ENCODE peak calls at places on chromosome 18, in four cellular contexts. R is A549, W is K562, D is HepG2. J is an unnamed sample.

GRCh38 chr18:30675905-30676620 is 366.5 kb downstream of the DSC3 start:
- DNase-seq in W (peak; percentile 52), R (no peak), D (no peak), J (no peak)

GRCh38 chr18:22674300-22674699 is 256.6 kb upstream of the CTAGE1 start:
- DNase-seq in D (no peak), R (peak; percentile 36), W (no peak), J (no peak)

GRCh38 chr18:48813833-48814489 is 136.8 kb downstream of the SMAD7 start:
- DNase-seq in D (no peak), W (peak; percentile 32), R (no peak), J (no peak)

GRCh38 chr18:54261894-54262293 is 7.4 kb upstream of the POLI start:
- DNase-seq in W (no peak), D (no peak), R (no peak), J (peak; percentile 85)

GRCh38 chr18:78526275-78526674 is 453.3 kb upstream of the SALL3 start:
- DNase-seq in W (no peak), R (no peak), D (no peak), J (no peak)

GRCh38 chr18:59006461-59007067 is 133.1 kb upstream of the SEC11C start:
- DNase-seq in D (no peak), W (no peak), R (no peak), J (no peak)

GRCh38 chr18:2089416-2089815 is 481.9 kb downstream of the METTL4 start:
- DNase-seq in W (no peak), D (no peak), R (no peak), J (no peak)

GRCh38 chr18:58473071-58473470 is 155.8 kb downstream of the ALPK2 start:
- DNase-seq in D (no peak), W (no peak), R (no peak), J (no peak)

GRCh38 chr18:32446780-32447179 is 23.9 kb downstream of the GAREM1 start:
- DNase-seq in D (no peak), W (no peak), R (no peak), J (no peak)

GRCh38 chr18:36757081-36757480 is 71.7 kb downstream of the TPGS2 start:
- DNase-seq in R (peak; percentile 56), D (peak; percentile 48), W (peak; percentile 57), J (no peak)

GRCh38 chr18:45951021-45951714 is 16.0 kb downstream of the EPG5 start:
- DNase-seq in D (no peak), W (no peak), R (no peak), J (no peak)

GRCh38 chr18:74219056-74219455 is 70.7 kb downstream of the TIMM21 start:
- DNase-seq in W (no peak), D (no peak), R (no peak), J (no peak)

GRCh38 chr18:45566025-45566740 is 49.1 kb upstream of the SLC14A2 start:
- DNase-seq in D (no peak), W (no peak), R (no peak), J (no peak)

GRCh38 chr18:27005589-27005988 is 140.1 kb upstream of the AQP4 start:
- DNase-seq in R (peak; percentile 3), D (peak; percentile 22), W (no peak), J (no peak)

GRCh38 chr18:1392865-1393734 is 488.4 kb downstream of the ADCYAP1 start:
- DNase-seq in R (no peak), D (peak; percentile 7), W (no peak), J (no peak)

GRCh38 chr18:13440277-13441248 is 222.0 kb downstream of the LDLRAD4 start:
- DNase-seq in W (no peak), D (no peak), R (no peak), J (no peak)

GRCh38 chr18:50662775-50663383 is 103.0 kb downstream of the MAPK4 start:
- DNase-seq in R (no peak), W (no peak), D (no peak), J (no peak)
- TF ChIP-seq KDM1A in R (no peak), W (no peak), D (no peak), J (no peak)

GRCh38 chr18:70046207-70046606 is 98.5 kb upstream of the CD226 start:
- DNase-seq in R (no peak), D (no peak), W (no peak), J (no peak)
- H3K4me1 ChIP-seq in R (peaks cover 47% of the 10 kb centered on the region), D (no peaks in the 10 kb centered on the region), W (no peaks in the 10 kb centered on the region), J (no peaks in the 10 kb centered on the region)

GRCh38 chr18:63236990-63237389 is 82.6 kb downstream of the BCL2 start:
- DNase-seq in D (no peak), W (no peak), R (no peak), J (no peak)
- TF ChIP-seq REST in D (no peak), W (no peak), R (no peak), J (no peak)

DNA sequence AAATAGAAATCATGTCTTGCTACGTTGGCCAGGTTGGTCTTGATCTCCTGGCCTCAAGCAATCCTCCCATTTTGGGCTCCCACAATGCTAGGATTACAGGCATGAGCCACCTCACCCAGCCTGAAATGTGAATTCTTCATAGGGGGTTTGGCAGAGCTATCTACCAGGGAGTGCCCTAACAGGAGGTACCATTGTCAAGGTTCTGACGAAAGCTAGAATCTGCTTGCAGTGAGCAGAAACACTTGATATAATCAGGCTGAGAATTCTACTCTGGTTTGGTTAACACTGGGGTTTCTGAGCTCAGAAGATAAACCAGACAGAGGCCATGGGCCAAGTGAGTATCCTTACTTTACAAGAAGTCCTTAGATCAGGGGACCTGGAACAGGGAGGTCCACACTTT is 7.2 kb upstream of the LAMA3 start:
- DNase-seq in R (no peak), D (no peak), W (no peak), J (no peak)
- TF ChIP-seq KDM1A in R (no peak), D (no peak), W (no peak), J (no peak)

DNA sequence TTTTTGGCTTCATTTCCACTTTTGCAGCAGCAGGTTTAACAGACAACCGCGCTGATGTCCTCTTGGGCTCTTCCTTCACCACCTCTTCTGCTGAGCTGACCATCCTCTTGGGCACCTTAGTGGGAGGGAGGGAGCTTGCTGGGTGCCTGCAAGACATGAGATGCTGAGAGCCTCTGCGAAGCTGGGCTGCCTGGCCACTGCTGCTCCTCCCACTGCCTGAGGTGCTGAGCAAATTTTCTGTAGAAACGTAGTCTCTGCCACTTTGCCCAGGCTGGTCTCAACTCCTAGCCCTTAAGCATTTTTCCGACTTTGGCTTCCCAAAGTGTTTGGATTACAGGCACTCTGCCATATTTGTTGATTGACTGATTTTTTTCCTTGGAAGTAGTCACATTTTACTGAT is 422.2 kb upstream of the MC4R start:
- DNase-seq in D (no peak), W (no peak), R (no peak), J (no peak)
- H3K4me1 ChIP-seq in D (no peaks in the 10 kb centered on the region), W (no peaks in the 10 kb centered on the region), R (no peaks in the 10 kb centered on the region), J (no peaks in the 10 kb centered on the region)

GRCh38 chr18:3449702-3450357 is at the start of gene TGIF1:
- DNase-seq in W (peak; percentile 87), R (no peak), D (peak; percentile 63), J (no peak)
- TF ChIP-seq REST in W (peak; percentile 13), R (no peak), D (no peak), J (no peak)